ENCODE peak calls at places on chromosomes 12 and 14, in four cellular contexts. S is suprapubic skin, G is GM23338, U is stomach. A is an unnamed sample.

GRCh38 chr12:58413794-58414193 is 472.4 kb downstream of the ATP23 start:
- DNase-seq in S (no peak), G (no peak), U (no peak), A (no peak)

GRCh38 chr12:75641031-75641780 is 129.8 kb upstream of the KRR1 start:
- DNase-seq in S (no peak), G (no peak), U (no peak), A (no peak)

GRCh38 chr12:31895449-31896150 is 63.6 kb upstream of the RESF1 start:
- DNase-seq in S (no peak), G (no peak), U (no peak), A (no peak)

GRCh38 chr12:82554529-82554928 is 132.2 kb upstream of the TMTC2 start:
- DNase-seq in S (no peak), G (no peak), U (no peak), A (no peak)

GRCh38 chr12:116713529-116713928 is 24.3 kb downstream of the SPRING1 start:
- DNase-seq in S (no peak), G (no peak), U (no peak), A (no peak)

GRCh38 chr14:71290960-71291466 is 383.8 kb downstream of the PCNX1 start:
- DNase-seq in S (no peak), G (no peak), U (no peak), A (no peak)

GRCh38 chr14:56085471-56085870 is 32.7 kb upstream of the PELI2 start:
- DNase-seq in S (no peak), G (no peak), U (no peak), A (no peak)

GRCh38 chr12:2693204-2693860 is 101.4 kb upstream of the FKBP4 start:
- DNase-seq in S (no peak), G (peak; percentile 71), U (no peak), A (no peak)

GRCh38 chr12:2959508-2960431 is 573 bp downstream of the TEAD4 start:
- DNase-seq in S (no peak), G (peak; percentile 49), U (peak; percentile 30), A (no peak)

GRCh38 chr12:101826766-101827368 is 3.9 kb downstream of the GNPTAB start:
- DNase-seq in S (no peak), G (no peak), U (no peak), A (no peak)

GRCh38 chr12:101824831-101825230 is 5.9 kb downstream of the GNPTAB start:
- DNase-seq in S (no peak), G (peak; percentile 50), U (no peak), A (no peak)

GRCh38 chr12:101823039-101823438 is 7.7 kb downstream of the GNPTAB start:
- DNase-seq in S (no peak), G (no peak), U (no peak), A (no peak)

GRCh38 chr12:101819467-101819866 is 11.3 kb downstream of the GNPTAB start:
- DNase-seq in S (no peak), G (no peak), U (no peak), A (no peak)

GRCh38 chr12:101823891-101824290 is 6.9 kb downstream of the GNPTAB start:
- DNase-seq in S (no peak), G (peak; percentile 87), U (peak; percentile 53), A (no peak)
- H3K4me3 ChIP-seq in S (no peak overlapping the region), G (no peak overlapping the region), U (no peak overlapping the region), A (no peak overlapping the region)

DNA sequence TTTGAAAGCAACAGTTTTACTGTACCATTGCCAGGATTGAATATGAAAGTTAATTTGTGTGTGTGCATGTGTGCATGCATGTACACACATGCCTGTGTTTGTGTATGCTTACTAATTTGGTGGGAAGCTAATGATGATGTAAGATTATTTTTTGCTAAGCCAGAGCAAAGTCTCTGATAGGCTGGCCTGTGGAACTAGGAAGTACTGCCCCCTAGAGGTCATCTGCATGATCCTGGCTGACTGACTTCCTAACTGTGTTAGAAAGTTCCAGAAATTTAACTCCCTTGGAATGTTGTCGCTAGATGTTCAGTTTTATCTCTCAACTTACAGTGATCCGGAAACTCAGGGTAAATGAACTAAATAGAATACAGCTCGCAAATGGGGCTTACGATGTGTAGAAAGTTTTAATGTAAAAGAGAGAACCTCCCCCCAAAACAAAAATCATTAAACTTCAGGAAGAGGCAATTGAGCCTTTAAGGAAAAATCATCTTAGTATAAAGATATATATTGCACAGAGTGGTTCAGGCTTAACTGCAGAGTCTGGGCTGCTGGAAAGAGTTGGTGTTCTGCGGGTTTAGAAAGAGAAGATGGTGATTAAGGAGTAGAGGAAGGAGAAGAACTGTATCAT is 34.3 kb upstream of the SLC38A1 start:
- DNase-seq in S (no peak), G (peak; percentile 81), U (peak; percentile 45), A (no peak)
- TF ChIP-seq POLR2AphosphoS5 in S (no peak), G (no peak), U (no peak), A (no peak)

DNA sequence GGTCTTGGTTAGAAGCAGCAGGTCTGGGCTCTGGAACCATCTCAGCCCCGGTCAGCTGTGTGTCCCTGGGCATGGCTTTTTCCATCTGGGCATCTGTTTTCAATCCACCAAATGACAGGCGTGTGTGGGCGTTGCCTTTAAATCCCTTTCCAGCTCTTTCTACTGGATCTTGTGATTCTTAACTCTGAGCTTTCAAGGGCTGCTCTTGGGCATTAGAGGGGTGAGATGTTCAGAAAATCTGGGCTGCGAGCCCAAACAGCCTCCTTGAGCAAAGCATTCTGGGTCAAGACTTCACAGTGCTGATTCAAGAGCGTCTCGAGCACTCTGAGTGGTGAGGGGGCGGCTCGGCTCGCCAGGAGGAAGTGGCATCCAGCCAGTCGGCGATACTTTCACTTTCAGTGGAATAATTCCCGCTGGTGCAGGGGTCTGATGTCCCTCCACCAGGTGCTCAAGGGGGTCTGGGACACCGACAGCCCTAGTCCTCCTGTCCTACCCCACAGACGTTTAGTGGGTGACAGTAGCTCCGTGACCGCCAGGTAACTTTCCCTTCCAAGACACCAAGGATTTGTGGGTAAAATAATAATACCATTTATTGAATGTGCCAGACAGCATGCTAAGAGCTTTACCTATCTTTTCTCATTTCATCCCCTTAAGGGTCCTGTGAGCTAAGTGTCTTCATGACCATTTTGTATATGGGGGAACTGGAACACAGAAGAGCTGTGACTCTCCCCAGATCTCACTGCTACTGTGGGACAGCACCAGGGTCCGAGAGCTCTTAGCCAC is 114.0 kb downstream of the PLXNC1 start:
- DNase-seq in S (peak; percentile 89), G (no peak), U (peak; percentile 68), A (no peak)
- H3K4me3 ChIP-seq in S (peak overlapping the region; percentile 59), G (no peak overlapping the region), U (peak overlapping the region; percentile 45), A (peak overlapping the region; percentile 79)

GRCh38 chr12:111436811-111437210 is 31.1 kb downstream of the SH2B3 start:
- DNase-seq in S (no peak), G (no peak), U (no peak), A (no peak)

GRCh38 chr12:111434049-111434448 is 28.3 kb downstream of the SH2B3 start:
- DNase-seq in S (no peak), G (no peak), U (no peak), A (no peak)

GRCh38 chr12:111435661-111436201 is 30.0 kb downstream of the SH2B3 start:
- DNase-seq in S (no peak), G (no peak), U (no peak), A (no peak)

GRCh38 chr12:111436266-111436665 is 30.5 kb downstream of the SH2B3 start:
- DNase-seq in S (no peak), G (peak; percentile 37), U (no peak), A (no peak)

GRCh38 chr12:111434680-111435338 is 29.1 kb downstream of the SH2B3 start:
- DNase-seq in S (no peak), G (peak; percentile 41), U (no peak), A (no peak)
- TF ChIP-seq POLR2AphosphoS5 in S (no peak), G (no peak), U (no peak), A (no peak)

DNA sequence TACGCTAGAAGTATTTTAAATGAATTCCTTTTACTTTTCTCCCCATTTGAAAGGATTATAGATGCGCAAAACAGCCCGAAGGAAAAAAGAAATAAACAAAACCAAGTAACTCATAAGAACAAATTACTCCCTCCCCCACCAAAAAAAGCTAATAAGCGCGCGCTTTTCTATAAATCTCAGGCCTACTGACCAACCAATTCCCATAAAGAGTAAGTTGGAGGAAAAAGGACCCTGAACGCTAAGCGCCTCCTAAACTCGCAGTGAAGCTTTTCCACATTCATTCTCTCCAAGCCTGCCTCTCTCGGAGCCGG is 583 bp downstream of the MBIP start:
- DNase-seq in S (no peak), G (no peak), U (no peak), A (no peak)
- H3K4me3 ChIP-seq in S (peak overlapping the region; percentile 95), G (peak overlapping the region; percentile 73), U (peak overlapping the region; percentile 94), A (peak overlapping the region; percentile 85)

DNA sequence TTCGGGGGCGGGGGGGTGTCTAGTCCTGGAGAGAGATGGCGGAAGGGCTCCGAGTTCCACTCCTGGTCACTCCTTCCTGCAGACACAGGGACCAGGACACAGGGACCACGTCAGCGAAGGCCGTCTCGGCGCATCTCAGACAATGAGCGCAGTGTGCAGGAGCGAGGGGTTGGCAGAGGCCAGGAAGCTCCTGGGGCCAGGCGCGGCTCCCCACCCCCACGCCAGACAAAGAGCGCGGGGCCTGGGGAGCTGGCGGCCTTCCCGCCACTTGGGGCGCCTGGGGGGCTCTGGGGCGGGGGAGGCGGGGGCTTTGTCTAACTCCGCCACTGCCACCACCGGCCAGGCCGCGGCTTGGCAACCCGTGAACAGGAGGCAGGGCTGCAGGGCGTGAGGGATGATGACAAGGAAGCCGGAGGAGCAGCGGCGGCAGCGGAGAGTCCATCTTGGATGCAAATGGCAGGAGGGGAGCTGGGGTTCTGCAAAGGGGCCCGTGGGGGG is 2.2 kb downstream of the CDK2AP1 start:
- DNase-seq in S (peak; percentile 89), G (peak; percentile 90), U (peak; percentile 64), A (no peak)
- TF ChIP-seq POLR2AphosphoS5 in S (no peak), G (no peak), U (no peak), A (no peak)